ENCODE peak calls at places on chromosomes 4 and X, in eight cellular contexts. I is left lung, X is lower leg skin, U is AG04450, J is mucosa of descending colon, P is heart left ventricle, A is IMR-90, G is cardiac muscle cell. S is an unnamed sample.

GRCh38 chr4:34932591-34932990 is 1311.7 kb downstream of the ARAP2 start:
- DNase-seq in I (no peak), X (no peak), U (no peak), J (no peak), P (no peak), A (no peak), G (no peak), S (no peak)

GRCh38 chr4:44150091-44150576 is 298.5 kb downstream of the KCTD8 start:
- DNase-seq in I (no peak), X (no peak), U (no peak), J (no peak), P (no peak), A (peak), G (peak), S (no peak)

GRCh38 chrX:23935116-23935515 is 27.3 kb downstream of the CXorf58 start:
- DNase-seq in I (no peak), X (no peak), U (no peak), J (no peak), P (no peak), A (no peak), G (peak), S (no peak)

GRCh38 chr4:170110290-170110672 is 20.5 kb upstream of the AADAT start:
- DNase-seq in I (no peak), X (no peak), U (no peak), J (no peak), P (no peak), A (no peak), G (no peak), S (no peak)

GRCh38 chr4:76386566-76387305 is 34.2 kb downstream of the CCDC158 start:
- DNase-seq in I (peak), X (no peak), U (no peak), J (no peak), P (no peak), A (no peak), G (peak), S (no peak)

GRCh38 chr4:118759481-118759880 is 74.3 kb downstream of the METTL14 start:
- DNase-seq in I (no peak), X (no peak), U (no peak), J (no peak), P (no peak), A (no peak), G (no peak), S (no peak)

GRCh38 chrX:45765281-45765680 is 564.6 kb upstream of the DIPK2B start:
- DNase-seq in I (no peak), X (no peak), U (no peak), J (no peak), P (no peak), A (no peak), G (no peak), S (no peak)

GRCh38 chr4:14178421-14178820 is 550.9 kb upstream of the BOD1L1 start:
- DNase-seq in I (no peak), X (no peak), U (no peak), J (no peak), P (no peak), A (peak), G (peak), S (no peak)

GRCh38 chrX:143632625-143633387 is 3.1 kb downstream of the SLITRK4 start:
- DNase-seq in I (no peak), X (no peak), U (no peak), J (no peak), P (no peak), A (no peak), G (peak), S (no peak)

GRCh38 chr4:142475663-142476062 is 370.4 kb downstream of the INPP4B start:
- DNase-seq in I (no peak), X (no peak), U (no peak), J (no peak), P (no peak), A (peak), G (peak), S (no peak)

GRCh38 chr4:52038109-52038912 is at the start of gene SGCB:
- DNase-seq in I (peak), X (peak), U (no peak), J (peak), P (peak), A (peak), G (peak), S (no peak)

GRCh38 chrX:34404386-34405070 is 252.6 kb downstream of the TMEM47 start:
- DNase-seq in I (no peak), X (no peak), U (no peak), J (no peak), P (no peak), A (no peak), G (peak), S (no peak)

GRCh38 chrX:120790118-120790517 is 85.5 kb downstream of the CT47B1 start:
- DNase-seq in I (no peak), X (peak), U (peak), J (no peak), P (no peak), A (peak), G (peak), S (no peak)

GRCh38 chr4:155667538-155668511 is 1.2 kb downstream of the GUCY1A1 start:
- DNase-seq in I (peak), X (no peak), U (no peak), J (peak), P (peak), A (peak), G (peak), S (peak)

GRCh38 chrX:133335027-133335426 is 80.3 kb downstream of the GPC4 start:
- DNase-seq in I (no peak), X (peak), U (no peak), J (no peak), P (peak), A (peak), G (peak), S (no peak)

GRCh38 chr4:122827258-122827887 is 742 bp downstream of the FGF2 start:
- DNase-seq in I (no peak), X (no peak), U (no peak), J (peak), P (peak), A (peak), G (peak), S (peak)

GRCh38 chrX:45767021-45767491 is 566.4 kb upstream of the DIPK2B start:
- DNase-seq in I (no peak), X (no peak), U (no peak), J (no peak), P (no peak), A (peak), G (peak), S (no peak)

GRCh38 chrX:156004256-156004655 is 6.8 kb downstream of the IL9R start:
- DNase-seq in I (no peak), X (no peak), U (no peak), J (no peak), P (no peak), A (no peak), G (no peak), S (no peak)

GRCh38 chr4:99586322-99586721 is 11.7 kb downstream of the MTTP start:
- DNase-seq in I (no peak), X (no peak), U (no peak), J (no peak), P (no peak), A (no peak), G (no peak), S (no peak)

GRCh38 chrX:85288992-85289723 is 45.4 kb downstream of the ZNF711 start:
- DNase-seq in I (no peak), X (no peak), U (no peak), J (no peak), P (no peak), A (no peak), G (no peak), S (no peak)

GRCh38 chrX:44462851-44463250 is 79.8 kb downstream of the FUNDC1 start:
- DNase-seq in I (peak), X (peak), U (no peak), J (no peak), P (no peak), A (peak), G (no peak), S (no peak)

GRCh38 chr4:139808381-139809206 is 143.0 kb downstream of the MGST2 start:
- DNase-seq in I (no peak), X (no peak), U (no peak), J (no peak), P (no peak), A (peak), G (no peak), S (no peak)

GRCh38 chrX:77275392-77275791 is 171.8 kb upstream of the FGF16 start:
- DNase-seq in I (no peak), X (no peak), U (no peak), J (no peak), P (no peak), A (no peak), G (no peak), S (no peak)

GRCh38 chrX:77276742-77277141 is 170.4 kb upstream of the FGF16 start:
- DNase-seq in I (no peak), X (no peak), U (no peak), J (no peak), P (no peak), A (no peak), G (no peak), S (no peak)
- TF ChIP-seq CTCF in I (no peak), X (no peak), U (no peak), J (no peak), P (no peak), A (no peak), G (no peak), S (no peak)

GRCh38 chrX:83260288-83260687 is 247.8 kb upstream of the POU3F4 start:
- DNase-seq in I (no peak), X (no peak), U (no peak), J (no peak), P (no peak), A (no peak), G (no peak), S (no peak)
- TF ChIP-seq CTCF in I (no peak), X (no peak), U (no peak), J (no peak), P (no peak), A (no peak), G (no peak), S (no peak)

GRCh38 chr4:113358784-113359183 is 309.3 kb downstream of the ANK2 start:
- DNase-seq in I (no peak), X (no peak), U (no peak), J (no peak), P (no peak), A (no peak), G (peak), S (no peak)
- TF ChIP-seq CTCF in I (no peak), X (no peak), U (no peak), J (no peak), P (no peak), A (peak), G (peak), S (no peak)

GRCh38 chrX:106378616-106379015 is 210.5 kb downstream of the PWWP3B start:
- DNase-seq in I (no peak), X (no peak), U (no peak), J (no peak), P (no peak), A (no peak), G (no peak), S (no peak)
- TF ChIP-seq CTCF in I (no peak), X (no peak), U (no peak), J (no peak), P (no peak), A (no peak), G (no peak), S (no peak)

DNA sequence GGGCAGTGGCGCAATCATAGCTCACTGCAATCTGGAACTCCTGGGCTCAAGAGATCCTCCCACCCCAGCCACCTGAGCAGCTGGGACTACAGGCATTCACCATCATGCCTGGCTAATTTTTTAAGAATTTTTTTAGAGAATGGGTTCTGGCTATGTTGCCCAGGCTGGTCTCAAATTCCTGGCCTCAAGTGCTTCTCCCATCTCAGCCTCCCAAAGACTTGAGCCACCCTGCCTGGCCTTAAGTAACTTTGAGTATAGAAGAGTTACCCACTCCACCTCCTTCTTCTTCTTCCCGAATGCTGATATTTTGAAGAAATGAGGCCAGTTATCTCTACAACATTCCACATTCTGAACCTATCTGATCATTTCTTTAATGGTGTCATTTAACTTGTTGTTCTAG is 72.4 kb upstream of the WWC2 start:
- DNase-seq in I (no peak), X (no peak), U (no peak), J (no peak), P (no peak), A (no peak), G (no peak), S (no peak)
- TF ChIP-seq CTCF in I (no peak), X (no peak), U (no peak), J (no peak), P (no peak), A (no peak), G (no peak), S (no peak)

DNA sequence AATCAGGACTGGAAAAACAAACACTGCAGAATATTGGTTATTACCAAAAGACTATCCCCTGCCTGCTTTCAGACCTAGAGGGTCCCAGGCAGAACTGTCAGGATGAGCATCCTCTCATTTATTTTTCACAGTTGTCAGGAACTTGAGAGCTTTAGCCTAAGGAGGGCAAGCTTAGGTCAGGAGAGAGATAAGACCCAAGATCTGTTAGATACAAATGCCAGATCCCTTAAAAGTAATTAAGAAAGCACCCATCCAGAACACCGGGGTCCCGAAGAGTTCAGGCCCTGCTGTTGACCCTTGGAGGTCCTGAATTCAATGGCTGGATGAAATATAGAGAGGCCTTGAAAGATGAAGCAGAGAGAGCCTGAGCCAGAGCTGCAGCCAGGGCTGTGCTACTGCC is 5.9 kb upstream of the MAGEB3 start:
- DNase-seq in I (no peak), X (no peak), U (no peak), J (no peak), P (no peak), A (no peak), G (no peak), S (no peak)
- TF ChIP-seq CTCF in I (no peak), X (no peak), U (no peak), J (no peak), P (no peak), A (no peak), G (no peak), S (no peak)

GRCh38 chr4:10403633-10404445 is 53.4 kb downstream of the ZNF518B start:
- DNase-seq in I (no peak), X (no peak), U (no peak), J (no peak), P (no peak), A (peak), G (peak), S (no peak)
- TF ChIP-seq CTCF in I (peak), X (no peak), U (peak), J (no peak), P (peak), A (peak), G (peak), S (peak)

GRCh38 chrX:21798677-21799219 is 40.7 kb upstream of the MBTPS2 start:
- DNase-seq in I (no peak), X (no peak), U (peak), J (no peak), P (no peak), A (peak), G (peak), S (no peak)
- TF ChIP-seq CTCF in I (no peak), X (no peak), U (no peak), J (no peak), P (no peak), A (no peak), G (no peak), S (no peak)

S was measured in natural killer cell.